ENCODE peak calls at places on chromosomes 11 and 22, in five cellular contexts. B is transverse colon, L is astrocyte, Y is HCT116, S is tibial artery. E is an unnamed sample. For H3K27me3, the result is how much of the 10 kb centered on the place peaks cover.

GRCh38 chr11:114821626-114822025 is 143.3 kb downstream of the NXPE2 start:
- DNase-seq in S (no peak), B (no peak), L (peak), Y (no peak), E (no peak)

GRCh38 chr11:78789365-78789764 is 214.7 kb upstream of the NARS2 start:
- DNase-seq in B (peak), Y (no peak), S (no peak), L (no peak), E (no peak)

GRCh38 chr11:35981581-35981980 is 37.7 kb downstream of the LDLRAD3 start:
- DNase-seq in B (no peak), S (no peak), Y (no peak), L (no peak), E (no peak)

GRCh38 chr22:48088226-48088625 is 1325.8 kb downstream of the TBC1D22A start:
- DNase-seq in B (no peak), Y (no peak), S (no peak), L (no peak), E (no peak)

GRCh38 chr11:72848846-72849466 is 34.7 kb downstream of the ATG16L2 start:
- DNase-seq in L (no peak), S (no peak), B (no peak), Y (no peak), E (no peak)

GRCh38 chr22:42270178-42270511 is 308 bp downstream of the TCF20 start:
- DNase-seq in B (no peak), S (peak), L (no peak), Y (peak), E (peak)

GRCh38 chr11:17250561-17251350 is 25.8 kb upstream of the NUCB2 start:
- DNase-seq in Y (no peak), B (no peak), L (no peak), S (no peak), E (no peak)

GRCh38 chr22:29146101-29146560 is 59.6 kb upstream of the EMID1 start:
- DNase-seq in S (no peak), Y (no peak), L (no peak), B (no peak), E (no peak)

GRCh38 chr11:118319031-118319814 is 14.7 kb downstream of the CD3E start:
- DNase-seq in B (no peak), S (no peak), L (no peak), Y (no peak), E (no peak)

GRCh38 chr11:111527279-111527678 is 12.7 kb downstream of the HOATZ start:
- DNase-seq in S (no peak), L (no peak), B (no peak), Y (no peak), E (no peak)

GRCh38 chr22:26669060-26669481 is 11.7 kb downstream of the MIAT start:
- DNase-seq in Y (peak), S (no peak), B (peak), L (no peak), E (peak)

DNA sequence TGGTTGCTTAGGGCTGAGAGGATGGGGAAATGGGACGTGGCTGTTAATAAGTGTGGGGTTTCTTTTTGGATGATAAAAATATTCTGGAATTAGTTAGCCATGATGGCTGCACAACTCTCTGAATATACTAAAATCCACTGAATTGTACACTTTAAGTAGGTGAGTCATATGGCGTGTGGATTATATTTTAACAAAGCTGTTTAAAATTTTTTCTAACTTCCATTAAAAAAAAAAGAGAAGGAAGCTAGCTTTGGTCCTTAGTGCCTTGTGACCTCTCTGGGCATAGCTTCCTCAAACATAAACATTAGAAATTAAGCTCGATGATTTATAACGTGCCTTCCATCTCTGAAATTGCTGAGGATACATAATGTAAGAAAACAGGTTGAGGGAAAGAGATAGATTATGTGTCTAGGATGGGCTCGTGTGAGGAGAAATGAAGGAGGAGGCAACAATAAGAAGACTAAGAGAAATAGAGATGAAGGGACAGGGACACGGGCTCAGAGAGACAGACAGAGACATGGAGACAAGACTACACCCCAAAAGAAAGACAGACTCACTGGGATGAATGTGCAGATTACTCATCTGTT is 20.0 kb downstream of the IRAG1 start:
- DNase-seq in L (no peak), B (no peak), Y (no peak), S (no peak), E (no peak)
- H3K4me3 ChIP-seq in L (no peak), B (no peak), Y (no peak), S (peak), E (no peak)

GRCh38 chr11:124578761-124579160 is 9.0 kb downstream of the OR8A1 start:
- DNase-seq in S (no peak), Y (no peak), B (no peak), L (no peak), E (no peak)
- H3K27me3 ChIP-seq in S (under half), Y (half or more), B (under half), L (under half), E (under half)

GRCh38 chr22:37501176-37501609 is 15.0 kb upstream of the MFNG start:
- DNase-seq in S (no peak), B (peak), Y (no peak), L (no peak), E (peak)
- H3K4me3 ChIP-seq in S (no peak), B (peak), Y (no peak), L (no peak), E (no peak)

GRCh38 chr11:12669930-12670329 is 4.3 kb upstream of the TEAD1 start:
- DNase-seq in S (no peak), Y (no peak), L (no peak), B (no peak), E (no peak)

GRCh38 chr11:12664410-12664809 is 9.8 kb upstream of the TEAD1 start:
- DNase-seq in Y (no peak), B (no peak), S (no peak), L (no peak), E (no peak)

GRCh38 chr11:12668166-12668565 is 6.1 kb upstream of the TEAD1 start:
- DNase-seq in S (no peak), L (peak), Y (no peak), B (no peak), E (no peak)

GRCh38 chr11:12666905-12667304 is 7.3 kb upstream of the TEAD1 start:
- DNase-seq in Y (no peak), B (no peak), S (no peak), L (no peak), E (no peak)

GRCh38 chr11:12667646-12668045 is 6.6 kb upstream of the TEAD1 start:
- DNase-seq in B (no peak), S (no peak), L (no peak), Y (no peak), E (no peak)
- H3K27me3 ChIP-seq in B (under half), S (under half), L (under half), Y (under half), E (under half)

GRCh38 chr11:124870430-124870829 is 5.2 kb downstream of the ROBO3 start:
- DNase-seq in B (no peak), S (no peak), Y (no peak), L (no peak), E (no peak)

GRCh38 chr11:124868322-124869274 is 3.4 kb downstream of the ROBO3 start:
- DNase-seq in S (no peak), L (no peak), B (no peak), Y (no peak), E (no peak)

GRCh38 chr11:124867700-124868099 is 2.5 kb downstream of the ROBO3 start:
- DNase-seq in B (no peak), L (no peak), S (no peak), Y (peak), E (no peak)

GRCh38 chr11:124869856-124870387 is 4.7 kb downstream of the ROBO3 start:
- DNase-seq in L (no peak), Y (no peak), B (no peak), S (no peak), E (no peak)

DNA sequence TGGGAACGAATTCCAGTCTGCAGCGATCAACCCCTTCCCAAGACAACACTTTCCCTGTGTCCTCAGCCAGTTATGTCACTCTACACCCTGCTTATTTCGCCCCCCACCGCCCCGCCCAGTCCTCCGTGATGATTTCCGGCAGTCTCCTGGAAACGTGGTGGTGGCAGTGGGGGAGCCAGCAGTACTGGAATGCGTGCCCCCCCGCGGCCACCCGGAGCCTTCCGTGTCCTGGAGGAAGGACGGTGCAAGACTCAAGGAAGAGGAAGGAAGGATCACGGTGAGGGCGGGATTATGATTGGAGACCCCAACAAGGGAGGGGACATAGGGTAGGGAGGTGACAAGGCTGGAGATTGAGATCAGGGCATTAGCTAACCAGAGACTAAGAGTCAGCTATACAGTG is 4.1 kb downstream of the ROBO3 start:
- DNase-seq in L (no peak), B (no peak), Y (no peak), S (no peak), E (no peak)
- H3K4me3 ChIP-seq in L (no peak), B (no peak), Y (no peak), S (no peak), E (no peak)

DNA sequence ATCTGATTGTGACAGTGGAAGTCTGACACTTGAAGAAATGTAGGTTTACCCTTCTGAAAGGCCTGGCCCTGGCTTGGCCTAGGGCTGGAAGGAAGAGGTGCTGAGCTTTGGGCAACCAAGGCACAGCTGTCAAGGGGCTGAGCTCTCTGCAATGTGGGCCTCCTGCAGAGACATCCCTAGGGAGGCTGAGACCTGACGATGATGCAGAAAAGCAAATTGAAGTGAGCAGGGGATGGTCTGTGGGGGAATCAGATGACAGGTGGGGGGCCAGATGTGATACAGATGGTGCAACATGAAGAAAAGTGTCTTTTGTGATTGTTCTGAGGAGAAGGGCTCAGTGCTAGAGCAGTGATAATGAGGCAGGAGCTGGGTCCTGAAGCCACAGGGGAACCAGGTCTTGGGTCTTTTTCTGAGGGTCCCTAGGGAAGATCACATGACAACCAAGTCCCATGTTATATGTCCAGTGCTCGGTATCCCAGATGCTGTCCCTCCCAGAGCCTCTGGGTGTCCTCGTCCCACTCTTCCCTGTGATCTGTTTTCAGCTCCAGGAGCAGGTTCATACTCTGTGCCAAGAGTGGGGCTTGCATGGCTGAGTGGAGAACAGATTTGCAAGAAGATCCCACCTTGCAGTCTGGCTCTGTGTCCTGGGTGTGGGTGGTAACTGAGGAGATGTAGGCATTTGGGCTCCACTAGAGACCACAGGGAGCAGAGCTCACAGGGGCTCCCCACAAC is 79.9 kb upstream of the VPREB1 start:
- DNase-seq in B (no peak), Y (no peak), S (no peak), L (no peak), E (no peak)
- H3K27me3 ChIP-seq in B (under half), Y (under half), S (under half), L (under half), E (under half)

GRCh38 chr11:120168108-120168959 is 30.4 kb upstream of the TRIM29 start:
- DNase-seq in Y (no peak), B (no peak), L (no peak), S (no peak), E (no peak)
- H3K4me3 ChIP-seq in Y (peak), B (peak), L (peak), S (peak), E (peak)